ENCODE peak calls at places on chromosomes 11 and 22, in four cellular contexts. S is AG04450; E is activated effector memory CD4-positive, alpha-beta T cell treated with Interleukin-2 at 50 U/mL for 16 hours; G is activated naive CD8-positive, alpha-beta T cell treated with anti-CD3 and anti-CD28 coated beads, Interleukin-2, amount 50 U/mL, for 24 hours. L is an unnamed sample.

GRCh38 chr11:44030276-44030932 is 17.4 kb upstream of the ACCSL start:
- DNase-seq in S (no peak), G (no peak), E (no peak), L (no peak)

GRCh38 chr22:30422481-30423295 is 2.9 kb upstream of the MTFP1 start:
- DNase-seq in E (no peak), S (peak), G (peak), L (no peak)

GRCh38 chr11:126495281-126495680 is 139.8 kb downstream of the ST3GAL4 start:
- DNase-seq in S (no peak), G (no peak), E (no peak), L (no peak)

GRCh38 chr22:44578516-44579230 is 80.6 kb upstream of the RTL6 start:
- DNase-seq in E (no peak), S (no peak), G (no peak), L (no peak)

GRCh38 chr11:65445101-65445603 is 22.6 kb downstream of the NEAT1 start:
- DNase-seq in G (no peak), E (no peak), S (no peak), L (no peak)

GRCh38 chr11:60165538-60165937 is 17.3 kb downstream of the MS4A6A start:
- DNase-seq in E (no peak), S (no peak), G (no peak), L (no peak)

GRCh38 chr11:33329705-33330329 is 72.6 kb downstream of the HIPK3 start:
- DNase-seq in E (peak), G (peak), S (peak), L (no peak)

GRCh38 chr22:46008291-46008690 is 31.3 kb upstream of the WNT7B start:
- DNase-seq in S (no peak), E (no peak), G (no peak), L (no peak)

GRCh38 chr11:93729129-93729616 is 12.1 kb downstream of the TAF1D start:
- DNase-seq in S (no peak), G (no peak), E (no peak), L (no peak)

GRCh38 chr11:118662401-118663271 is 16.8 kb downstream of the TREH start:
- DNase-seq in E (no peak), S (no peak), G (no peak), L (no peak)

GRCh38 chr11:11555228-11555627 is 66.6 kb downstream of the GALNT18 start:
- DNase-seq in E (no peak), G (no peak), S (no peak), L (no peak)

GRCh38 chr11:456533-456932 is 6.5 kb downstream of the PTDSS2 start:
- DNase-seq in S (no peak), G (peak), E (peak), L (no peak)

GRCh38 chr11:115324569-115325432 is 179.4 kb downstream of the CADM1 start:
- DNase-seq in S (peak), G (peak), E (no peak), L (no peak)